ENCODE peak calls at places on chromosomes 1 and 21, in four cellular contexts. I is NCI-H2081, P is LoVo, Q is occipital lobe. G is an unnamed sample.
A peak's percentile ranks its signal among the peaks of the same experiment; 100 is the strongest.

GRCh38 chr1:204623894-204624361 is 61.6 kb downstream of the LRRN2 start:
- DNase-seq in I (no peak), P (no peak), Q (no peak), G (no peak)

GRCh38 chr21:36518883-36519492 is 39.1 kb upstream of the CLDN14 start:
- DNase-seq in I (no peak), P (no peak), Q (no peak), G (no peak)

GRCh38 chr1:50667272-50667671 is 244.0 kb upstream of the DMRTA2 start:
- DNase-seq in I (no peak), P (no peak), Q (no peak), G (no peak)

GRCh38 chr1:44924835-44925464 is 61.4 kb downstream of the EIF2B3 start:
- DNase-seq in I (peak; percentile 9), P (peak; percentile 57), Q (no peak), G (no peak)

GRCh38 chr1:238466459-238466858 is 575.7 kb upstream of the ZP4 start:
- DNase-seq in I (no peak), P (no peak), Q (no peak), G (no peak)

GRCh38 chr1:234858722-234859121 is 248.7 kb upstream of the IRF2BP2 start:
- DNase-seq in I (no peak), P (no peak), Q (no peak), G (no peak)

GRCh38 chr1:215376544-215377264 is 190.4 kb upstream of the KCTD3 start:
- DNase-seq in I (no peak), P (no peak), Q (no peak), G (no peak)

GRCh38 chr1:156708245-156708661 is 2.9 kb upstream of the CRABP2 start:
- DNase-seq in I (no peak), P (no peak), Q (no peak), G (no peak)

GRCh38 chr1:168452329-168452728 is 91.5 kb downstream of the XCL2 start:
- DNase-seq in I (no peak), P (no peak), Q (no peak), G (no peak)

GRCh38 chr21:32529679-32530078 is 55.6 kb downstream of the TCP10L start:
- DNase-seq in I (no peak), P (no peak), Q (no peak), G (no peak)

GRCh38 chr1:93471911-93472310 is 24.0 kb downstream of the FNBP1L start:
- DNase-seq in I (no peak), P (no peak), Q (no peak), G (no peak)

GRCh38 chr1:3306583-3307285 is 147.7 kb upstream of the ARHGEF16 start:
- DNase-seq in I (no peak), P (peak; percentile 4), Q (no peak), G (no peak)

GRCh38 chr1:233368106-233368783 is 40.7 kb downstream of the MAP3K21 start:
- DNase-seq in I (no peak), P (no peak), Q (no peak), G (no peak)

GRCh38 chr1:230263573-230264195 is 162.4 kb downstream of the PGBD5 start:
- DNase-seq in I (no peak), P (no peak), Q (no peak), G (no peak)

GRCh38 chr1:6956488-6957159 is 171.4 kb downstream of the CAMTA1 start:
- DNase-seq in I (peak; percentile 37), P (no peak), Q (no peak), G (no peak)

GRCh38 chr21:44793269-44794030 is 8.2 kb downstream of the UBE2G2 start:
- DNase-seq in I (peak; percentile 65), P (peak; percentile 51), Q (no peak), G (peak; percentile 23)